ENCODE peak calls at places on chromosomes 12 and 14, in ten cellular contexts. One of them, this sample, is unnamed.

GRCh38 chr12:78963439-78964222 is 99.1 kb downstream of the SYT1 start:
- DNase-seq in GM12878: no peak
- DNase-seq in tibial nerve: no peak
- DNase-seq in sigmoid colon: no peak
- DNase-seq in right lobe of liver: no peak
- DNase-seq in body of pancreas: no peak
- DNase-seq in heart left ventricle: no peak
- DNase-seq in transverse colon: no peak
- DNase-seq in IMR-90: peak; percentile 61
- DNase-seq in testis: no peak
- DNase-seq in this sample: no peak

GRCh38 chr12:131120831-131121271 is 167.1 kb downstream of the ADGRD1 start:
- DNase-seq in GM12878: no peak
- DNase-seq in tibial nerve: peak; percentile 4
- DNase-seq in sigmoid colon: peak; percentile 59
- DNase-seq in right lobe of liver: no peak
- DNase-seq in body of pancreas: no peak
- DNase-seq in heart left ventricle: no peak
- DNase-seq in transverse colon: no peak
- DNase-seq in IMR-90: no peak
- DNase-seq in testis: no peak
- DNase-seq in this sample: peak; percentile 22

GRCh38 chr12:102043928-102044327 is 17.9 kb downstream of the WASHC3 start:
- DNase-seq in GM12878: no peak
- DNase-seq in tibial nerve: no peak
- DNase-seq in sigmoid colon: no peak
- DNase-seq in right lobe of liver: no peak
- DNase-seq in body of pancreas: no peak
- DNase-seq in heart left ventricle: no peak
- DNase-seq in transverse colon: no peak
- DNase-seq in IMR-90: no peak
- DNase-seq in testis: no peak
- DNase-seq in this sample: no peak

GRCh38 chr12:64729909-64730584 is 29.2 kb downstream of the GNS start:
- DNase-seq in GM12878: peak; percentile 19
- DNase-seq in tibial nerve: no peak
- DNase-seq in sigmoid colon: no peak
- DNase-seq in right lobe of liver: no peak
- DNase-seq in body of pancreas: no peak
- DNase-seq in heart left ventricle: no peak
- DNase-seq in transverse colon: no peak
- DNase-seq in IMR-90: no peak
- DNase-seq in testis: no peak
- DNase-seq in this sample: no peak

GRCh38 chr14:54109521-54110120 is 153.0 kb upstream of the BMP4 start:
- DNase-seq in GM12878: no peak
- DNase-seq in tibial nerve: no peak
- DNase-seq in sigmoid colon: no peak
- DNase-seq in right lobe of liver: no peak
- DNase-seq in body of pancreas: no peak
- DNase-seq in heart left ventricle: no peak
- DNase-seq in transverse colon: no peak
- DNase-seq in IMR-90: no peak
- DNase-seq in testis: no peak
- DNase-seq in this sample: no peak

GRCh38 chr14:61615743-61616523 is 79.4 kb upstream of the HIF1A start:
- DNase-seq in GM12878: no peak
- DNase-seq in tibial nerve: no peak
- DNase-seq in sigmoid colon: no peak
- DNase-seq in right lobe of liver: no peak
- DNase-seq in body of pancreas: no peak
- DNase-seq in heart left ventricle: no peak
- DNase-seq in transverse colon: no peak
- DNase-seq in IMR-90: no peak
- DNase-seq in testis: no peak
- DNase-seq in this sample: peak; percentile 60

GRCh38 chr14:101435546-101435945 is 125.7 kb upstream of the DIO3 start:
- DNase-seq in GM12878: no peak
- DNase-seq in tibial nerve: no peak
- DNase-seq in sigmoid colon: no peak
- DNase-seq in right lobe of liver: no peak
- DNase-seq in body of pancreas: no peak
- DNase-seq in heart left ventricle: no peak
- DNase-seq in transverse colon: no peak
- DNase-seq in IMR-90: no peak
- DNase-seq in testis: no peak
- DNase-seq in this sample: no peak

GRCh38 chr14:99249389-99249788 is 22.6 kb downstream of the BCL11B start:
- DNase-seq in GM12878: no peak
- DNase-seq in tibial nerve: no peak
- DNase-seq in sigmoid colon: no peak
- DNase-seq in right lobe of liver: no peak
- DNase-seq in body of pancreas: no peak
- DNase-seq in heart left ventricle: no peak
- DNase-seq in transverse colon: no peak
- DNase-seq in IMR-90: no peak
- DNase-seq in testis: no peak
- DNase-seq in this sample: no peak

GRCh38 chr12:65725376-65725775 is 98.9 kb upstream of the HMGA2 start:
- DNase-seq in GM12878: no peak
- DNase-seq in tibial nerve: no peak
- DNase-seq in sigmoid colon: no peak
- DNase-seq in right lobe of liver: no peak
- DNase-seq in body of pancreas: no peak
- DNase-seq in heart left ventricle: no peak
- DNase-seq in transverse colon: no peak
- DNase-seq in IMR-90: peak; percentile 46
- DNase-seq in testis: no peak
- DNase-seq in this sample: no peak

GRCh38 chr12:126355346-126355745 is 1290.1 kb downstream of the AACS start:
- DNase-seq in GM12878: no peak
- DNase-seq in tibial nerve: no peak
- DNase-seq in sigmoid colon: no peak
- DNase-seq in right lobe of liver: no peak
- DNase-seq in body of pancreas: no peak
- DNase-seq in heart left ventricle: no peak
- DNase-seq in transverse colon: no peak
- DNase-seq in IMR-90: no peak
- DNase-seq in testis: no peak
- DNase-seq in this sample: no peak

GRCh38 chr14:55265197-55265596 is 6.0 kb upstream of the FBXO34 start:
- DNase-seq in GM12878: no peak
- DNase-seq in tibial nerve: no peak
- DNase-seq in sigmoid colon: no peak
- DNase-seq in right lobe of liver: no peak
- DNase-seq in body of pancreas: no peak
- DNase-seq in heart left ventricle: no peak
- DNase-seq in transverse colon: no peak
- DNase-seq in IMR-90: no peak
- DNase-seq in testis: no peak
- DNase-seq in this sample: no peak

GRCh38 chr14:49220492-49220891 is 365.7 kb downstream of the RPS29 start:
- DNase-seq in GM12878: no peak
- DNase-seq in tibial nerve: no peak
- DNase-seq in sigmoid colon: no peak
- DNase-seq in right lobe of liver: no peak
- DNase-seq in body of pancreas: no peak
- DNase-seq in heart left ventricle: no peak
- DNase-seq in transverse colon: no peak
- DNase-seq in IMR-90: no peak
- DNase-seq in testis: peak; percentile 19
- DNase-seq in this sample: no peak

GRCh38 chr12:68290126-68290525 is 36.7 kb upstream of the IL22 start:
- DNase-seq in GM12878: peak; percentile 93
- DNase-seq in tibial nerve: no peak
- DNase-seq in sigmoid colon: no peak
- DNase-seq in right lobe of liver: no peak
- DNase-seq in body of pancreas: no peak
- DNase-seq in heart left ventricle: no peak
- DNase-seq in transverse colon: no peak
- DNase-seq in IMR-90: no peak
- DNase-seq in testis: no peak
- DNase-seq in this sample: no peak

GRCh38 chr12:124609041-124609984 is 41.9 kb upstream of the NCOR2 start:
- DNase-seq in GM12878: peak; percentile 52
- DNase-seq in tibial nerve: peak; percentile 63
- DNase-seq in sigmoid colon: peak; percentile 90
- DNase-seq in right lobe of liver: peak; percentile 79
- DNase-seq in body of pancreas: peak; percentile 96
- DNase-seq in heart left ventricle: peak; percentile 80
- DNase-seq in transverse colon: peak; percentile 98
- DNase-seq in IMR-90: peak; percentile 34
- DNase-seq in testis: peak; percentile 69
- DNase-seq in this sample: peak; percentile 99

GRCh38 chr14:60346706-60347105 is 97.7 kb downstream of the PPM1A start:
- DNase-seq in GM12878: no peak
- DNase-seq in tibial nerve: no peak
- DNase-seq in sigmoid colon: no peak
- DNase-seq in right lobe of liver: no peak
- DNase-seq in body of pancreas: peak; percentile 24
- DNase-seq in heart left ventricle: no peak
- DNase-seq in transverse colon: no peak
- DNase-seq in IMR-90: peak; percentile 4
- DNase-seq in testis: no peak
- DNase-seq in this sample: no peak

GRCh38 chr14:60348211-60348610 is 99.2 kb downstream of the PPM1A start:
- DNase-seq in GM12878: no peak
- DNase-seq in tibial nerve: no peak
- DNase-seq in sigmoid colon: no peak
- DNase-seq in right lobe of liver: no peak
- DNase-seq in body of pancreas: no peak
- DNase-seq in heart left ventricle: no peak
- DNase-seq in transverse colon: no peak
- DNase-seq in IMR-90: no peak
- DNase-seq in testis: no peak
- DNase-seq in this sample: no peak

GRCh38 chr14:60344751-60345150 is 95.7 kb downstream of the PPM1A start:
- DNase-seq in GM12878: no peak
- DNase-seq in tibial nerve: no peak
- DNase-seq in sigmoid colon: no peak
- DNase-seq in right lobe of liver: no peak
- DNase-seq in body of pancreas: no peak
- DNase-seq in heart left ventricle: no peak
- DNase-seq in transverse colon: no peak
- DNase-seq in IMR-90: no peak
- DNase-seq in testis: no peak
- DNase-seq in this sample: no peak

GRCh38 chr14:60339571-60339970 is 90.5 kb downstream of the PPM1A start:
- DNase-seq in GM12878: no peak
- DNase-seq in tibial nerve: no peak
- DNase-seq in sigmoid colon: no peak
- DNase-seq in right lobe of liver: no peak
- DNase-seq in body of pancreas: no peak
- DNase-seq in heart left ventricle: no peak
- DNase-seq in transverse colon: no peak
- DNase-seq in IMR-90: no peak
- DNase-seq in testis: no peak
- DNase-seq in this sample: no peak

GRCh38 chr14:60343571-60344071 is 94.6 kb downstream of the PPM1A start:
- DNase-seq in GM12878: no peak
- DNase-seq in tibial nerve: no peak
- DNase-seq in sigmoid colon: no peak
- DNase-seq in right lobe of liver: no peak
- DNase-seq in body of pancreas: no peak
- DNase-seq in heart left ventricle: no peak
- DNase-seq in transverse colon: no peak
- DNase-seq in IMR-90: no peak
- DNase-seq in testis: no peak
- DNase-seq in this sample: no peak
- H3K27me3 ChIP-seq in GM12878: no peaks in the 10 kb centered on the region
- H3K27me3 ChIP-seq in tibial nerve: no peaks in the 10 kb centered on the region
- H3K27me3 ChIP-seq in sigmoid colon: no peaks in the 10 kb centered on the region
- H3K27me3 ChIP-seq in right lobe of liver: no peaks in the 10 kb centered on the region
- H3K27me3 ChIP-seq in body of pancreas: no peaks in the 10 kb centered on the region
- H3K27me3 ChIP-seq in heart left ventricle: no peaks in the 10 kb centered on the region
- H3K27me3 ChIP-seq in transverse colon: no peaks in the 10 kb centered on the region
- H3K27me3 ChIP-seq in IMR-90: peaks cover 12% of the 10 kb centered on the region
- H3K27me3 ChIP-seq in testis: no peaks in the 10 kb centered on the region
- H3K27me3 ChIP-seq in this sample: no peaks in the 10 kb centered on the region

DNA sequence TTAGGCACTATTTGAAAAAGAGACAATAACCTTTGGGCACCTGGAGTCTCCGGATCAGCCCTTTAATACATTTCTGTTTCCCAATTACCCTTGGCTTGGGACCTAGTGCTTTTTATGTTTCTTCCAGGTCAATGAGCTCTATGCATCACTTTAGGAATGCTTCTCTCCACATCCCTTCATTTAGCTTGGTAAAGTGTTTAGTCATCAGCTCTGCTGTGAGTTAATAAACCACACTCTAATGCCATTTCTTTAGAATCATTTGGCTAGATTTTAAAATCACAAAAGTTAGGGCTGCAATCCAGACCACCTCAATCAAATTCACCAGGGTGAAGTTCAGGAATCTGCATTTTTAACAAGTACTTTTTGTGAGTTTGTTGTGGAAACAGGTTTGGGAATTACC is 41.7 kb downstream of the RASSF9 start:
- DNase-seq in GM12878: no peak
- DNase-seq in tibial nerve: no peak
- DNase-seq in sigmoid colon: no peak
- DNase-seq in right lobe of liver: no peak
- DNase-seq in body of pancreas: no peak
- DNase-seq in heart left ventricle: no peak
- DNase-seq in transverse colon: no peak
- DNase-seq in IMR-90: peak; percentile 4
- DNase-seq in testis: no peak
- DNase-seq in this sample: no peak
- TF ChIP-seq POLR2A in GM12878: no peak
- TF ChIP-seq POLR2A in tibial nerve: no peak
- TF ChIP-seq POLR2A in sigmoid colon: no peak
- TF ChIP-seq POLR2A in right lobe of liver: no peak
- TF ChIP-seq POLR2A in body of pancreas: no peak
- TF ChIP-seq POLR2A in heart left ventricle: no peak
- TF ChIP-seq POLR2A in transverse colon: no peak
- TF ChIP-seq POLR2A in IMR-90: no peak
- TF ChIP-seq POLR2A in testis: no peak
- TF ChIP-seq POLR2A in this sample: no peak

DNA sequence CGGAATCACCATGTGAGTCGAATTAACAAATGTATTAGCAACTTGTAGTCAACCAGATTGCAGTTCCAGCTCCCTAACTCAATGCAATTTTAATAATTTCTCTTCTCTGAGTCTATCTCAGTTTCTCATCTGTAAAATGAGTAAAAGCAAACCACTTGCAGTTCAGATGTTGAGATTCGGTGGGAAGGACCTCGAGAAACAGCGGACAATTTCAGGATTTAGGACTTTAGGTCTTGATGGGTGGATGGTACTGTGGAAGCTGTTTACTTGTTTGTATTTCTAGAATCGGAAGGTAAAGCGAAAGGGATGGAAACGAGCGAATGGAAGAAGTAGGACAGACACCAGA is 510 bp upstream of the TTC8 start:
- DNase-seq in GM12878: no peak
- DNase-seq in tibial nerve: no peak
- DNase-seq in sigmoid colon: no peak
- DNase-seq in right lobe of liver: no peak
- DNase-seq in body of pancreas: no peak
- DNase-seq in heart left ventricle: no peak
- DNase-seq in transverse colon: no peak
- DNase-seq in IMR-90: no peak
- DNase-seq in testis: no peak
- DNase-seq in this sample: no peak
- H3K27ac ChIP-seq in GM12878: peak overlapping the region; percentile 52
- H3K27ac ChIP-seq in tibial nerve: peak overlapping the region; percentile 69
- H3K27ac ChIP-seq in sigmoid colon: peak overlapping the region; percentile 84
- H3K27ac ChIP-seq in right lobe of liver: peak overlapping the region; percentile 94
- H3K27ac ChIP-seq in body of pancreas: peak overlapping the region; percentile 87
- H3K27ac ChIP-seq in heart left ventricle: peak overlapping the region; percentile 87
- H3K27ac ChIP-seq in transverse colon: peak overlapping the region; percentile 84
- H3K27ac ChIP-seq in IMR-90: peak overlapping the region; percentile 78
- H3K27ac ChIP-seq in testis: peak overlapping the region; percentile 92
- H3K27ac ChIP-seq in this sample: peak overlapping the region; percentile 77

GRCh38 chr14:104364830-104365229 is 214.7 kb upstream of the C14orf180 start:
- DNase-seq in GM12878: no peak
- DNase-seq in tibial nerve: no peak
- DNase-seq in sigmoid colon: no peak
- DNase-seq in right lobe of liver: no peak
- DNase-seq in body of pancreas: no peak
- DNase-seq in heart left ventricle: no peak
- DNase-seq in transverse colon: no peak
- DNase-seq in IMR-90: no peak
- DNase-seq in testis: no peak
- DNase-seq in this sample: no peak
- H3K27me3 ChIP-seq in GM12878: no peaks in the 10 kb centered on the region
- H3K27me3 ChIP-seq in tibial nerve: peaks cover 10% of the 10 kb centered on the region
- H3K27me3 ChIP-seq in sigmoid colon: no peaks in the 10 kb centered on the region
- H3K27me3 ChIP-seq in right lobe of liver: no peaks in the 10 kb centered on the region
- H3K27me3 ChIP-seq in body of pancreas: no peaks in the 10 kb centered on the region
- H3K27me3 ChIP-seq in heart left ventricle: no peaks in the 10 kb centered on the region
- H3K27me3 ChIP-seq in transverse colon: peaks cover 7% of the 10 kb centered on the region
- H3K27me3 ChIP-seq in IMR-90: no peaks in the 10 kb centered on the region
- H3K27me3 ChIP-seq in testis: no peaks in the 10 kb centered on the region
- H3K27me3 ChIP-seq in this sample: no peaks in the 10 kb centered on the region

This sample was measured in stomach.